ENCODE peak calls at places on chromosomes 1 and 21, in six cellular contexts. X is CD8-positive, alpha-beta memory T cell; S is left ventricle myocardium inferior; M is CD8-positive, alpha-beta T cell; D is A673; P is fibroblast of lung. U is an unnamed sample.

GRCh38 chr1:116546354-116546977 is 24.4 kb downstream of the CD58 start:
- DNase-seq in X (no peak), S (no peak), M (no peak), D (no peak), P (no peak), U (no peak)

GRCh38 chr1:108553910-108554309 is 6.0 kb upstream of the EEIG2 start:
- DNase-seq in X (no peak), S (no peak), M (no peak), D (no peak), P (no peak), U (no peak)

GRCh38 chr1:91589438-91589837 is 88.8 kb downstream of the CDC7 start:
- DNase-seq in X (no peak), S (no peak), M (no peak), D (no peak), P (no peak), U (no peak)

GRCh38 chr1:245091818-245092637 is 62.8 kb upstream of the KIF26B start:
- DNase-seq in X (no peak), S (no peak), M (no peak), D (peak; percentile 26), P (peak; percentile 99), U (no peak)

GRCh38 chr1:61497013-61497412 is 227.9 kb downstream of the TM2D1 start:
- DNase-seq in X (no peak), S (no peak), M (no peak), D (no peak), P (no peak), U (no peak)

GRCh38 chr1:164718821-164719220 is 159.8 kb downstream of the PBX1 start:
- DNase-seq in X (no peak), S (no peak), M (no peak), D (no peak), P (peak; percentile 56), U (no peak)

GRCh38 chr21:45982256-45982757 is 737 bp downstream of the COL6A1 start:
- DNase-seq in X (no peak), S (no peak), M (no peak), D (no peak), P (no peak), U (no peak)

GRCh38 chr1:155645648-155646047 is 35.6 kb downstream of the MSTO1 start:
- DNase-seq in X (no peak), S (peak; percentile 24), M (no peak), D (no peak), P (peak; percentile 48), U (peak; percentile 80)

GRCh38 chr1:99956755-99957154 is 13.0 kb upstream of the SLC35A3 start:
- DNase-seq in X (no peak), S (no peak), M (no peak), D (no peak), P (no peak), U (no peak)

GRCh38 chr1:179831225-179831624 is 46.4 kb downstream of the TOR1AIP2 start:
- DNase-seq in X (no peak), S (no peak), M (peak; percentile 29), D (no peak), P (no peak), U (no peak)

GRCh38 chr21:38170705-38171682 is 85.8 kb upstream of the KCNJ15 start:
- DNase-seq in X (no peak), S (no peak), M (no peak), D (no peak), P (peak; percentile 45), U (no peak)

GRCh38 chr21:32717851-32718316 is 9.9 kb downstream of the SYNJ1 start:
- DNase-seq in X (no peak), S (no peak), M (no peak), D (no peak), P (peak; percentile 55), U (no peak)

GRCh38 chr1:58011978-58012377 is 534.5 kb downstream of the OMA1 start:
- DNase-seq in X (no peak), S (no peak), M (no peak), D (no peak), P (no peak), U (no peak)

GRCh38 chr1:153532161-153532560 is 3.6 kb downstream of the S100A6 start:
- DNase-seq in X (peak; percentile 41), S (no peak), M (peak; percentile 61), D (no peak), P (no peak), U (no peak)

GRCh38 chr1:230801441-230801840 is 54.3 kb downstream of the CAPN9 start:
- DNase-seq in X (no peak), S (no peak), M (no peak), D (no peak), P (no peak), U (no peak)

GRCh38 chr1:38076038-38076437 is 29.4 kb upstream of the POU3F1 start:
- DNase-seq in X (no peak), S (no peak), M (no peak), D (no peak), P (peak; percentile 28), U (no peak)

GRCh38 chr1:93061895-93062792 is 16.9 kb upstream of the MTF2 start:
- DNase-seq in X (peak; percentile 24), S (no peak), M (no peak), D (peak; percentile 58), P (peak; percentile 33), U (no peak)

GRCh38 chr1:188170446-188170845 is 1341.7 kb downstream of the PLA2G4A start:
- DNase-seq in X (no peak), S (no peak), M (no peak), D (no peak), P (no peak), U (no peak)

GRCh38 chr1:208008534-208008933 is 97.6 kb upstream of the CD34 start:
- DNase-seq in X (no peak), S (no peak), M (no peak), D (no peak), P (peak; percentile 41), U (peak; percentile 34)

GRCh38 chr1:245155186-245156040 is 628 bp downstream of the KIF26B start:
- DNase-seq in X (no peak), S (no peak), M (peak; percentile 49), D (peak; percentile 41), P (peak; percentile 40), U (no peak)

GRCh38 chr1:121417289-121417955 is 232.6 kb downstream of the SRGAP2C start:
- DNase-seq in X (no peak), S (no peak), M (no peak), D (no peak), P (peak; percentile 11), U (no peak)

GRCh38 chr1:171817511-171818265 is 23.6 kb upstream of the DNM3 start:
- DNase-seq in X (no peak), S (no peak), M (no peak), D (peak; percentile 30), P (peak; percentile 78), U (no peak)

GRCh38 chr1:115753830-115754229 is 14.7 kb downstream of the CASQ2 start:
- DNase-seq in X (no peak), S (peak; percentile 25), M (no peak), D (no peak), P (no peak), U (no peak)

GRCh38 chr21:41766051-41766882 is 585 bp downstream of the RIPK4 start:
- DNase-seq in X (no peak), S (no peak), M (no peak), D (peak; percentile 47), P (no peak), U (no peak)

GRCh38 chr1:212560933-212561460 is 47.6 kb upstream of the ATF3 start:
- DNase-seq in X (no peak), S (no peak), M (no peak), D (no peak), P (no peak), U (no peak)

GRCh38 chr1:245156041-245156735 is 1.4 kb downstream of the KIF26B start:
- DNase-seq in X (peak; percentile 40), S (peak; percentile 80), M (peak; percentile 79), D (peak; percentile 84), P (peak; percentile 71), U (peak; percentile 80)

GRCh38 chr1:178037510-178038253 is 56.2 kb upstream of the RASAL2 start:
- DNase-seq in X (no peak), S (peak; percentile 91), M (no peak), D (peak; percentile 40), P (peak; percentile 77), U (no peak)

GRCh38 chr1:227805606-227806197 is 9.8 kb upstream of the PRSS38 start:
- DNase-seq in X (no peak), S (no peak), M (no peak), D (no peak), P (peak; percentile 99), U (no peak)

GRCh38 chr1:202282017-202282335 is 59.8 kb downstream of the UBE2T start:
- DNase-seq in X (no peak), S (no peak), M (no peak), D (no peak), P (no peak), U (no peak)

DNA sequence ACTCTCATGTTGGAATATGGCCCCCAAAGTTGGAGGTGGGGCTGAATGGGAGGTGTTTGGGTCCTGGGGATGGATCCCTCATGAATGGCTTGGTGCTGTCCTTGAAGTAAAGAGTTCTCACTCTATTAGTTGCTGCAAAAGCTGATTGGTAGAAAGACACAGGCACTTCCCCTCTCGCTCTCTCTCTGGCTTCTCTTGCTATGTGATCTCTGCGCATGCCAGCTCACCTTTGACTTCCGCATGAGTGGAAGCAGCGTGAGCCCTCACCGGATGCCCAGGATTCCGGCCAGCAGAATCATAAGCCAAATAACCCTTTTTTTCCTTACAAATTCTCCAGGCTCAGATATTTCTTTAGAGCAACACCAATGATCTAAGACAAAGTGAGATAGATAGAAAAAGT is 20.9 kb upstream of the CCSAP start:
- DNase-seq in X (no peak), S (no peak), M (no peak), D (no peak), P (peak; percentile 19), U (no peak)
- H3K27me3 ChIP-seq in X (no peaks in the 10 kb centered on the region), S (peaks cover 46% of the 10 kb centered on the region), M (no peaks in the 10 kb centered on the region), D (peaks cover 18% of the 10 kb centered on the region), P (no peaks in the 10 kb centered on the region), U (no peaks in the 10 kb centered on the region)

GRCh38 chr1:24659993-24660665 is 17.0 kb downstream of the SRRM1 start:
- DNase-seq in X (no peak), S (no peak), M (no peak), D (no peak), P (peak; percentile 36), U (no peak)
- H3K27me3 ChIP-seq in X (no peaks in the 10 kb centered on the region), S (no peaks in the 10 kb centered on the region), M (no peaks in the 10 kb centered on the region), D (no peaks in the 10 kb centered on the region), P (no peaks in the 10 kb centered on the region), U (no peaks in the 10 kb centered on the region)

GRCh38 chr1:47711211-47711847 is 273.5 kb downstream of the FOXD2 start:
- DNase-seq in X (no peak), S (no peak), M (no peak), D (no peak), P (no peak), U (no peak)
- H3K27me3 ChIP-seq in X (peaks cover 40% of the 10 kb centered on the region), S (peaks cover 99% of the 10 kb centered on the region), M (peaks cover 42% of the 10 kb centered on the region), D (peaks cover 98% of the 10 kb centered on the region), P (peaks cover 29% of the 10 kb centered on the region), U (no peaks in the 10 kb centered on the region)

GRCh38 chr1:26084844-26085243 is 17.4 kb upstream of the TRIM63 start:
- DNase-seq in X (no peak), S (no peak), M (no peak), D (no peak), P (no peak), U (no peak)

GRCh38 chr1:26092422-26092821 is 19.2 kb upstream of the PDIK1L start:
- DNase-seq in X (no peak), S (no peak), M (no peak), D (no peak), P (no peak), U (no peak)

GRCh38 chr1:26090893-26091292 is 20.7 kb upstream of the PDIK1L start:
- DNase-seq in X (no peak), S (no peak), M (no peak), D (no peak), P (no peak), U (no peak)

GRCh38 chr1:26084091-26084561 is 16.7 kb upstream of the TRIM63 start:
- DNase-seq in X (no peak), S (peak; percentile 58), M (no peak), D (no peak), P (peak; percentile 45), U (no peak)

GRCh38 chr1:26089125-26089524 is 21.7 kb upstream of the TRIM63 start:
- DNase-seq in X (no peak), S (no peak), M (no peak), D (no peak), P (no peak), U (no peak)
- H3K27me3 ChIP-seq in X (no peaks in the 10 kb centered on the region), S (peaks cover 5% of the 10 kb centered on the region), M (no peaks in the 10 kb centered on the region), D (peaks cover 38% of the 10 kb centered on the region), P (peaks cover 10% of the 10 kb centered on the region), U (no peaks in the 10 kb centered on the region)

U was measured in ascending aorta.